ENCODE peak calls at places on chromosomes 13 and 19, in four cellular contexts. One of them, this sample, is unnamed.

GRCh38 chr13:44050450-44051063 is 170.9 kb downstream of the LACC1 start:
- DNase-seq in uterus: no peak
- DNase-seq in colonic mucosa: no peak
- DNase-seq in stimulated activated naive CD8-positive, alpha-beta T cell treated with anti-CD3 and anti-CD28 coated beads, Interleukin-15, amount 100 ng/mL, for 72 hours: no peak
- DNase-seq in this sample: no peak

GRCh38 chr13:41461527-41462124 is 4.3 kb downstream of the RGCC start:
- DNase-seq in uterus: no peak
- DNase-seq in colonic mucosa: no peak
- DNase-seq in stimulated activated naive CD8-positive, alpha-beta T cell treated with anti-CD3 and anti-CD28 coated beads, Interleukin-15, amount 100 ng/mL, for 72 hours: no peak
- DNase-seq in this sample: no peak

GRCh38 chr13:30718661-30719520 is 16.5 kb upstream of the ALOX5AP start:
- DNase-seq in uterus: no peak
- DNase-seq in colonic mucosa: no peak
- DNase-seq in stimulated activated naive CD8-positive, alpha-beta T cell treated with anti-CD3 and anti-CD28 coated beads, Interleukin-15, amount 100 ng/mL, for 72 hours: no peak
- DNase-seq in this sample: no peak

GRCh38 chr13:111115841-111116500 is 861 bp downstream of the ARHGEF7 start:
- DNase-seq in uterus: peak
- DNase-seq in colonic mucosa: no peak
- DNase-seq in stimulated activated naive CD8-positive, alpha-beta T cell treated with anti-CD3 and anti-CD28 coated beads, Interleukin-15, amount 100 ng/mL, for 72 hours: no peak
- DNase-seq in this sample: peak

GRCh38 chr13:39405107-39405506 is 197.9 kb downstream of the LHFPL6 start:
- DNase-seq in uterus: no peak
- DNase-seq in colonic mucosa: no peak
- DNase-seq in stimulated activated naive CD8-positive, alpha-beta T cell treated with anti-CD3 and anti-CD28 coated beads, Interleukin-15, amount 100 ng/mL, for 72 hours: no peak
- DNase-seq in this sample: no peak

GRCh38 chr19:1151037-1151716 is 22.9 kb downstream of the SBNO2 start:
- DNase-seq in uterus: no peak
- DNase-seq in colonic mucosa: no peak
- DNase-seq in stimulated activated naive CD8-positive, alpha-beta T cell treated with anti-CD3 and anti-CD28 coated beads, Interleukin-15, amount 100 ng/mL, for 72 hours: no peak
- DNase-seq in this sample: no peak

GRCh38 chr13:99978781-99979452 is 2.7 kb upstream of the ZIC2 start:
- DNase-seq in uterus: no peak
- DNase-seq in colonic mucosa: peak
- DNase-seq in stimulated activated naive CD8-positive, alpha-beta T cell treated with anti-CD3 and anti-CD28 coated beads, Interleukin-15, amount 100 ng/mL, for 72 hours: no peak
- DNase-seq in this sample: no peak

GRCh38 chr13:100428966-100429365 is 159.6 kb downstream of the GGACT start:
- DNase-seq in uterus: no peak
- DNase-seq in colonic mucosa: no peak
- DNase-seq in stimulated activated naive CD8-positive, alpha-beta T cell treated with anti-CD3 and anti-CD28 coated beads, Interleukin-15, amount 100 ng/mL, for 72 hours: no peak
- DNase-seq in this sample: no peak

GRCh38 chr19:17281391-17282304 is at the start of gene ANKLE1:
- DNase-seq in uterus: no peak
- DNase-seq in colonic mucosa: no peak
- DNase-seq in stimulated activated naive CD8-positive, alpha-beta T cell treated with anti-CD3 and anti-CD28 coated beads, Interleukin-15, amount 100 ng/mL, for 72 hours: peak
- DNase-seq in this sample: peak

GRCh38 chr19:47676811-47677210 is 36.4 kb upstream of the EHD2 start:
- DNase-seq in uterus: no peak
- DNase-seq in colonic mucosa: no peak
- DNase-seq in stimulated activated naive CD8-positive, alpha-beta T cell treated with anti-CD3 and anti-CD28 coated beads, Interleukin-15, amount 100 ng/mL, for 72 hours: no peak
- DNase-seq in this sample: no peak

GRCh38 chr19:18348171-18348570 is 7.8 kb downstream of the PGPEP1 start:
- DNase-seq in uterus: no peak
- DNase-seq in colonic mucosa: no peak
- DNase-seq in stimulated activated naive CD8-positive, alpha-beta T cell treated with anti-CD3 and anti-CD28 coated beads, Interleukin-15, amount 100 ng/mL, for 72 hours: no peak
- DNase-seq in this sample: no peak

GRCh38 chr19:9586764-9587163 is 2.5 kb upstream of the ZNF121 start:
- DNase-seq in uterus: peak
- DNase-seq in colonic mucosa: peak
- DNase-seq in stimulated activated naive CD8-positive, alpha-beta T cell treated with anti-CD3 and anti-CD28 coated beads, Interleukin-15, amount 100 ng/mL, for 72 hours: peak
- DNase-seq in this sample: peak

This sample was measured in heart right ventricle.